ENCODE peak calls at places on chromosomes 2 and 18, in four cellular contexts. O is stomach, M is A549, X is tibial nerve. W is an unnamed sample.

GRCh38 chr2:152320166-152320565 is 14.8 kb upstream of the FMNL2 start:
- DNase-seq in O (no peak), M (no peak), X (no peak), W (no peak)

GRCh38 chr2:19351914-19352697 is 6.3 kb downstream of the OSR1 start:
- DNase-seq in O (no peak), M (no peak), X (no peak), W (no peak)

GRCh38 chr18:47077111-47077510 is 41.7 kb upstream of the ELOA2 start:
- DNase-seq in O (no peak), M (no peak), X (no peak), W (no peak)

GRCh38 chr2:195363496-195363895 is 293.5 kb upstream of the SLC39A10 start:
- DNase-seq in O (no peak), M (peak; percentile 13), X (no peak), W (no peak)

GRCh38 chr18:715626-716025 is 3.2 kb upstream of the ENOSF1 start:
- DNase-seq in O (no peak), M (no peak), X (no peak), W (no peak)

GRCh38 chr2:120937736-120938131 is 202.1 kb downstream of the GLI2 start:
- DNase-seq in O (no peak), M (no peak), X (no peak), W (peak; percentile 54)

GRCh38 chr2:166436976-166437375 is 57.1 kb downstream of the SCN7A start:
- DNase-seq in O (no peak), M (no peak), X (no peak), W (no peak)

GRCh38 chr2:17878222-17879136 is at the start of gene KCNS3:
- DNase-seq in O (peak; percentile 60), M (peak; percentile 23), X (no peak), W (no peak)

GRCh38 chr2:37375721-37376399 is 31.4 kb downstream of the QPCT start:
- DNase-seq in O (no peak), M (no peak), X (no peak), W (no peak)
- TF ChIP-seq EP300 in O (no peak), M (no peak), X (no peak), W (no peak)

GRCh38 chr2:96535331-96535730 is 1.2 kb upstream of the ARID5A start:
- DNase-seq in O (no peak), M (no peak), X (no peak), W (no peak)

GRCh38 chr2:96538487-96539214 is 2.1 kb downstream of the ARID5A start:
- DNase-seq in O (peak; percentile 77), M (no peak), X (peak; percentile 88), W (peak; percentile 67)

GRCh38 chr2:96536445-96537065 is at the start of gene ARID5A:
- DNase-seq in O (peak; percentile 95), M (peak; percentile 84), X (peak; percentile 86), W (peak; percentile 96)

GRCh38 chr2:96537734-96538486 is 1.4 kb downstream of the ARID5A start:
- DNase-seq in O (no peak), M (no peak), X (no peak), W (no peak)

GRCh38 chr2:96537066-96537733 is 648 bp downstream of the ARID5A start:
- DNase-seq in O (peak; percentile 79), M (no peak), X (peak; percentile 69), W (peak; percentile 70)
- TF ChIP-seq POLR2A in O (no peak), M (no peak), X (no peak), W (no peak)

GRCh38 chr2:224930990-224931389 is 111.3 kb downstream of the DOCK10 start:
- DNase-seq in O (no peak), M (no peak), X (no peak), W (no peak)
- TF ChIP-seq CTCF in O (no peak), M (peak; percentile 19), X (no peak), W (no peak)

GRCh38 chr2:191677646-191678436 is at the start of gene NABP1:
- DNase-seq in O (peak; percentile 99), M (peak; percentile 97), X (peak; percentile 98), W (peak; percentile 99)

GRCh38 chr2:191677091-191677645 is 768 bp upstream of the NABP1 start:
- DNase-seq in O (peak; percentile 28), M (peak; percentile 48), X (no peak), W (no peak)

GRCh38 chr2:191678437-191679110 is 638 bp downstream of the NABP1 start:
- DNase-seq in O (peak; percentile 59), M (peak; percentile 61), X (peak; percentile 51), W (peak; percentile 63)

GRCh38 chr2:191679818-191680600 is 2.1 kb downstream of the NABP1 start:
- DNase-seq in O (no peak), M (peak; percentile 75), X (no peak), W (no peak)

GRCh38 chr2:191675807-191676667 is 1.9 kb upstream of the NABP1 start:
- DNase-seq in O (peak; percentile 35), M (no peak), X (peak; percentile 53), W (no peak)
- TF ChIP-seq EP300 in O (no peak), M (no peak), X (no peak), W (no peak)

GRCh38 chr2:216694201-216694825 is 1.0 kb downstream of the IGFBP5 start:
- DNase-seq in O (peak; percentile 64), M (peak; percentile 54), X (no peak), W (peak; percentile 63)
- TF ChIP-seq POLR2A in O (no peak), M (no peak), X (no peak), W (no peak)

DNA sequence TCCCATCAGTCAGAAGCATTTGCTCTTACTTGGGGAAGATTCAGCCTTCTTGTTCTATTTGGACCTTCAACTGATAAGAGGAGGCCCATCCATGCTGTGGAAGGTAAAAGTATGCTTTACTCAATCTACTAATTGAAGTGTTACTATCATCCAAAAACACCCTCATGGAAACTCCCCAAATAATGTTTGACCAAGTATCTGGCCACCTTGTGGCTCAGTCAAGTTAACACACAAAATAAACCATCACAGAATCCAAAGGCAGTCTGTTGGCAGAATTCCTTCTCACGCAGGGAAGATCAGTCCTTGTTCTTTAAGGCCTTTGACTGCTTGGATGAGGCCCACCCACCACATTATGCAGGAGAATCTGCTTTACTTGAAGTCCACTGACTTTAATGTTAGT is 531.2 kb upstream of the SMIM21 start:
- DNase-seq in O (no peak), M (no peak), X (no peak), W (no peak)
- TF ChIP-seq CTCF in O (no peak), M (no peak), X (no peak), W (no peak)

GRCh38 chr2:20439193-20439475 is 7.7 kb upstream of the RHOB start:
- DNase-seq in O (peak; percentile 55), M (peak; percentile 72), X (no peak), W (peak; percentile 16)
- TF ChIP-seq EP300 in O (no peak), M (no peak), X (no peak), W (no peak)

DNA sequence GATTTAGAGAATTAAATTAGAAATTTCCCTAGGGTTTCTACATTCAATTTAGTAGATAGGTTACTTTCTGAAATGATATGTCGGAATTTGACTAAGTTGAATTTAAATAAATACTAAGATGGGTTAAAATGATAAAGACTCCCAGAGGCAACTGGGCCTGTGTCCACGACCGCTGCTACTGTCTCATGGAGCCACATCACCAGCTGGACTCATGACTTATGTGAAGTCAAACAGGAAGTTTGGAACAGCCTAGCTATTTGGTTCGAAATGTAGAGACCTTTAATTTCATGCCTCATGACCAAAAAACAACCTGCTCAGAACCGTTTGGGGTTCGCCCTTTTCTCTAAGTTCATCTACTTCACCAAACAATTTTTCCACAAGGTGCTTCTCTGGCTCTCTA is 22.2 kb downstream of the GRHL1 start:
- DNase-seq in O (no peak), M (no peak), X (no peak), W (no peak)
- TF ChIP-seq POLR2A in O (no peak), M (no peak), X (no peak), W (no peak)

GRCh38 chr2:202555354-202555753 is 79.4 kb upstream of the FAM117B start:
- DNase-seq in O (no peak), M (no peak), X (no peak), W (no peak)
- TF ChIP-seq CTCF in O (no peak), M (no peak), X (no peak), W (no peak)

W was measured in ovary.